ENCODE peak calls at places on chromosomes 4 and X, in five cellular contexts. D is tibial artery, L is lower lobe of right lung, X is heart left ventricle, J is A549. O is an unnamed sample. For H3K4me1, the result is how much of the 10 kb centered on the place peaks cover.

GRCh38 chr4:146522862-146523205 is 1.1 kb upstream of the SLC10A7 start:
- DNase-seq in D (no peak), L (no peak), X (no peak), J (peak), O (no peak)

GRCh38 chr4:105895609-105896460 is 564 bp downstream of the NPNT start:
- DNase-seq in D (peak), L (peak), X (peak), J (peak), O (no peak)

GRCh38 chr4:121514443-121514842 is 133.6 kb upstream of the QRFPR start:
- DNase-seq in D (no peak), L (no peak), X (no peak), J (no peak), O (no peak)

GRCh38 chrX:126170715-126171114 is 4.6 kb upstream of the DCAF12L2 start:
- DNase-seq in D (no peak), L (no peak), X (no peak), J (no peak), O (no peak)

GRCh38 chr4:87005690-87006461 is 71.1 kb downstream of the AFF1 start:
- DNase-seq in D (no peak), L (no peak), X (no peak), J (no peak), O (no peak)

GRCh38 chr4:23171971-23172370 is 479.2 kb downstream of the GBA3 start:
- DNase-seq in D (no peak), L (no peak), X (no peak), J (no peak), O (no peak)

GRCh38 chr4:10703146-10703545 is 18.6 kb upstream of the CLNK start:
- DNase-seq in D (no peak), L (no peak), X (no peak), J (no peak), O (no peak)

GRCh38 chr4:40438384-40439026 is 103.4 kb downstream of the CHRNA9 start:
- DNase-seq in D (no peak), L (no peak), X (no peak), J (no peak), O (no peak)

GRCh38 chr4:15738877-15739276 is 36.0 kb downstream of the BST1 start:
- DNase-seq in D (no peak), L (no peak), X (no peak), J (no peak), O (no peak)

GRCh38 chrX:48487362-48487785 is 11.4 kb downstream of the FTSJ1 start:
- DNase-seq in D (no peak), L (no peak), X (no peak), J (no peak), O (no peak)

GRCh38 chr4:99808260-99808857 is 8.3 kb upstream of the DAPP1 start:
- DNase-seq in D (peak), L (peak), X (no peak), J (peak), O (peak)

GRCh38 chr4:113080050-113080449 is 30.6 kb downstream of the ANK2 start:
- DNase-seq in D (no peak), L (no peak), X (no peak), J (peak), O (no peak)

GRCh38 chrX:124289443-124289842 is 43.0 kb upstream of the TEX13D start:
- DNase-seq in D (no peak), L (no peak), X (no peak), J (no peak), O (no peak)

GRCh38 chr4:118765399-118765798 is 70.5 kb downstream of the SEC24D start:
- DNase-seq in D (no peak), L (no peak), X (no peak), J (peak), O (peak)

GRCh38 chrX:23344904-23345271 is 10.2 kb downstream of the PTCHD1 start:
- DNase-seq in D (no peak), L (no peak), X (no peak), J (no peak), O (no peak)

GRCh38 chr4:57020467-57021101 is 41.9 kb downstream of the POLR2B start:
- DNase-seq in D (no peak), L (no peak), X (no peak), J (no peak), O (no peak)

GRCh38 chr4:182225257-182225852 is 17.8 kb upstream of the TENM3 start:
- DNase-seq in D (no peak), L (no peak), X (no peak), J (no peak), O (no peak)

GRCh38 chr4:8597791-8598190 is 5.2 kb downstream of the CPZ start:
- DNase-seq in D (no peak), L (no peak), X (no peak), J (no peak), O (no peak)

DNA sequence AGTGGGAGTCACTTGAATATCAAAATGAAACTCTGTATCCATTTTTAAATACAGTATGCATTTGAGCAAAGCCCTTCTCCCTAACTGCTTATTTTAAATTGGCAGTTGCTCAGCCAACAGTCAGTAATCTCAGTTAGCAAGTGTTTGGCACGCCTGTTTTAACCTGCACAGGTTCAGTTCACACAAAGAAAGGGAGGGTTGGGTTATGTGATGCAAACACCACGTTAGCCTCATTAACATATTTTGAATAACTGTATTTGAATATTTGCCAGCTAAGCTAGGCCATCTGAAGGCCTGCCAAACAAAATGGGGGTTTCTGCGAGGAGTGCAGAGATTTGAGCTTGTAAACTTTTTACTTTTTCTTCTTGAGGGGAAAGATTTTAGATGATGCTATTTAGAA is 19.8 kb downstream of the GAB1 start:
- DNase-seq in D (no peak), L (no peak), X (no peak), J (no peak), O (no peak)
- H3K4me1 ChIP-seq in D (half or more), L (half or more), X (half or more), J (under half), O (half or more)

GRCh38 chrX:427812-428725 is 41.4 kb upstream of the PPP2R3B start:
- DNase-seq in D (no peak), L (peak), X (no peak), J (peak), O (no peak)
- TF ChIP-seq CTCF in D (no peak), L (no peak), X (no peak), J (peak), O (no peak)

DNA sequence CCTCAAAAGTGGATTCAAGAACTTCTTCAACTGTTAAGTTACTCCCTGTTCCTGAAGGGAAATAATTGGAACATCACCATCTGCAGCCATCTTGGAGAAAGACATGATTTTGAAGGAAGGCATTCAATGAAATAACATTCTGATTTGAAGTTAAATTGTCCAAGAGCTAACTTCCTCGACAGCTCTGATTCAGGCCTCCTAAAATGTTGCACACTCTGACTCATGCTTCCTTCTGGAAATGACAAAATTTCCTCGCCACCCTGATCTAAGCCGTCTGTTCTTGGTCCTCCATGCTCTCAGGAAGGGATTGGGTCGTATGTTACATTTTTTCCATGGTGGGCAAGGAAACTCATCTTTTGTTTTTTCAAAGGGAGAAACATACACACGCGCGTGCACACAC is 496.9 kb upstream of the DIPK2B start:
- DNase-seq in D (no peak), L (no peak), X (peak), J (no peak), O (no peak)
- H3K4me1 ChIP-seq in D (under half), L (under half), X (under half), J (under half), O (under half)

DNA sequence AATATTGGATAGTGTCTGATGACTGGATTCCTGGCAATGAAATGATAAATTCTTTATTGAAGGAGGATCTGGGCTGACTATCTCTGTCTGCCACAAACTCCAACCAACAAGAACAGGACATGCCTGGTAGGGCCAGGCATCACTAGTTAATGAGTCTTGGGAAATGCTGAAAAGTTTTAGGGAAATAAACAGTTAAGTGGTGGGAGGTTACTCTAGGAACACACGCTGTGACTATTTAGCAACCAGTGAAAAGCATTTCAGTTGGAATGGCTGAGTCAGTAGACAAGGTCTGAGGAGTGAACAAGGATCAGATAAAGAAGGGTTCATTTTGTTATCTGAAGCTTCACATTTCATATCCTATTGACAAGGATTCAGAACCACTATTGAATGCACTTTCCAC is 394.9 kb upstream of the BOD1L1 start:
- DNase-seq in D (no peak), L (no peak), X (no peak), J (no peak), O (no peak)
- TF ChIP-seq CTCF in D (no peak), L (no peak), X (no peak), J (no peak), O (no peak)

GRCh38 chr4:123449362-123449761 is 52.8 kb downstream of the SPRY1 start:
- DNase-seq in D (no peak), L (no peak), X (no peak), J (no peak), O (no peak)

GRCh38 chr4:123446791-123447474 is 50.3 kb downstream of the SPRY1 start:
- DNase-seq in D (no peak), L (no peak), X (no peak), J (no peak), O (no peak)

GRCh38 chr4:123450393-123450792 is 53.8 kb downstream of the SPRY1 start:
- DNase-seq in D (no peak), L (no peak), X (no peak), J (no peak), O (no peak)

GRCh38 chr4:123452585-123452984 is 56.0 kb downstream of the SPRY1 start:
- DNase-seq in D (peak), L (peak), X (no peak), J (no peak), O (peak)

DNA sequence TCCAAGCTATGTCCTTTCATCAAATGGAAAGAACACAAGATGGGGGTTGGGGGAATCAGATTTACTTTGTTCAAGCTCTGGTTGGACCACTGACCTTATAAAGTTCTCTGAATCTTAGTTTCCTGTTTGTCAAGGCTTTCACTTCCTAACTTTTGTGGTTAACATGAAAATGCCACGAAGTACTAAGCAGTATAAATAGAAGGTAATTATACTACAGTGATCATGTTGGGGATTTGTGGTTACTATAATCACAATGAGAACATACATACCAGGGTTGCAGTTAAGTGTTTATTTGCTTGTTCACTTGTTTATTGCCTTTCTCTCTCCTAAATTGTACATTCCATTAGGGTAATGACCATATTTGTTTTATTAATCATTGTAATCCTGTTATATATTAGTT is 53.2 kb downstream of the SPRY1 start:
- DNase-seq in D (no peak), L (no peak), X (no peak), J (no peak), O (no peak)
- H3K4me1 ChIP-seq in D (under half), L (under half), X (under half), J (under half), O (under half)

DNA sequence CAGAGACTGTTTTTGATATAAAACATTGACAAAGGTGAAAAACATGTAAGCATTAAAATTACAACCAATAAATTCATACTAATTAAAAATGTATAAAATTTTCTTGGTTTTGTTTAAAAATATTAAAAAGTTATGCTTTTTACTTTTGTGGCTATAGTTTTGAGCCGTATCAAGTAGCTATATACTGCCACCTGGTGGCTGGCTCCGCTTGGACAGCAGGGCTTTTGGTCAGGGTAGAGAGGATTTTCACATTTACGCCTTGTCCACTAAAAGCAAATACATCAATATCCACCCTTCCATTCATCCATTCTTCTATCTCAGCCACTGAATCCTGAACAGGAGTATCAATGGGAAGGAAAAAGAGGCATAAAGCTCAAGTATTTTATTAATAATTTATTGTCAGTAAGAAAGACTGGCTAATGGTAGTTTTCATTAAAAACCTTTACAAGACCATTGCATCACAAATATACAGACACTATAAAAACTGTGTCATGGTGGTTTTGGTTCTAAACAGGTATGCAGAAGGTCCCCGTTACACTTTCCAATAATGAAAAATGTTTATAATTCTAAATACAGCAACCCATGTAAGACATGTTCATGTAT is 32.1 kb upstream of the MTNR1A start:
- DNase-seq in D (peak), L (peak), X (peak), J (peak), O (peak)
- TF ChIP-seq CTCF in D (peak), L (peak), X (peak), J (peak), O (peak)

DNA sequence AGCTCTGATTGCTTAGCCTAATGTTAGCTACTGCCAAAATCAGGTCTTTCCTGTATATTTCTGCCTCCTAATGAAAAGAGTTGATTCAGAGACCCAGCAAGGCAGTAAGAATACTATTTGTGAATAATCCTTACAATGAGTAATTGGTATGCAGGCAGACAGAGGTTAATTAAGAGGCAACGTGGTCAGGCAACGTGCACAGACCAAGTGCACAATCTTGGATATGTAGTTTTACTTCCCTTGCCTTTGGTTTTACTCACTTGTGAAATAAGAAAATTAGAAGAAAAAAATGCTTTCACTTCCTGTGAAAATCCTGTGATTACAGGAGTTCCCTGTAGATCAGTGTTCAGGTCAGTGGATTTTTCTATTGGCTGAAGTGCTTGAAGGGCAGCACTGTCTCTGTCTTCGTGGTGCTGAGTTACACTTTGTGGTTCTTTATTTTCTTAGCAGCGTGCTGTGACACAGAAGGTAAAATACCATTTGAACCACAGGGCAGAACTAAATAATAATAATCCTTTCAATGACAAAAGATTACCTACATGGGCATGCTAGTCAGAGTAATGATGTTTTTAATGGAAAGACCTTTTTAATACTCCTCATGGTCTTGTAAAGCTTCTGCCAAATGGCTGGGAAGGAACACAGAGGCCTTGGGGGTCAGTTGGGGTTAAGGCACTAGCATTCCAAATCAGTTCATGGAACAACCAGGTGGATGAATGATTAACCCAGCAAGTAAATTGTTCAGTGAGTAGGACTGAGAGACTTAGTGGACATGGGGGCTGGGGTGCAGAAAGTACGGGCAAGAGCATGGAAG is 430.9 kb downstream of the MAPK10 start:
- DNase-seq in D (no peak), L (no peak), X (no peak), J (no peak), O (no peak)
- H3K4me1 ChIP-seq in D (under half), L (under half), X (half or more), J (under half), O (half or more)

DNA sequence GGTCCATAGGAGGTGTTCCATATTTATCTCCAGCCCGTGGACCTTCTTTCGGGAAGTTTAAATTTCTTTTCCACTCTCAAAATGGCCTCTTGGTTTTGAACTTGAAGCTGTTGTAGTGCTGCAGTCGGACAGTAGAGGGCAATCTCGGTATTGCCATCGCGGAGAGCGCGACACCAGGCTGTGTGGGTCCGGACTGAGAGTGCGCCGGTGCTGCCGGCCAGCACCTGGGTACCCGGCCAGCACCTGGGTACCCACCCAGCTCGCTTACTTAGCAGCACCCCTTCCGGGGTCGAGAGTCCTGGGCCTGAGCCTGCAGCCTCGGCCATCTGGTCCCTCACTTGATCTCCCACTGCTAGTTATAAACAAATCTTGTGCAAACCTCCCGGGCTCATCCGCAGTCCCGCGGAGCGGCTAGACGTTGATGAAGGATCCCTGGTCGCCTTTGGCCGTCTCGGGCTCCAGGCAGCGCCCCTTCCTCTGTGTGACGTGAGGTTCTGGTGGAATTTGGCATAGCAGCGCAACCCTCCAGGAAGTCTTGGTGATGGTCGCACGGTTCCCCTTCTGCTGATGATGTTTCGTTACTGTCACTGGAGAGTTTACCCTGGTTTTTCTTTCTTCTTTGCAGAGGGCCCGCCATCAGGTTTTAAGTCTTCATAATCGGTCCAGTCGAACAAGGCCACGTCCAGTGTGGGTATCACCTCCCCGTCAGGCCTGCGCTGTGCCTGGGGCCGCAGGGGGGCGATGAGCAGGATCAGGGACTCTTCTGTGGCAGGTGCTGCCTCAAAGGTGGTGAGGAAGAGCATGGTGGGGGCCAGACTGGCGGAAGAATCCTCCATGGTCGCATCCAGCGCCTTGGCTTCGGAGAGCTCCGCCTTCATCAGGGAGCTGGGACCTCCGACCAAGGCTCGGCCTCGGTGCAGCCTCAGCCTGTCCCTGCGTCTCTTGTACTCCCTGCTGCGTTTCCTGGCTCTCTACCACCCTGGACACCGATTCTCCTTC is 17.8 kb downstream of the FAM9A start:
- DNase-seq in D (no peak), L (no peak), X (no peak), J (peak), O (peak)
- TF ChIP-seq CTCF in D (no peak), L (peak), X (peak), J (peak), O (peak)

DNA sequence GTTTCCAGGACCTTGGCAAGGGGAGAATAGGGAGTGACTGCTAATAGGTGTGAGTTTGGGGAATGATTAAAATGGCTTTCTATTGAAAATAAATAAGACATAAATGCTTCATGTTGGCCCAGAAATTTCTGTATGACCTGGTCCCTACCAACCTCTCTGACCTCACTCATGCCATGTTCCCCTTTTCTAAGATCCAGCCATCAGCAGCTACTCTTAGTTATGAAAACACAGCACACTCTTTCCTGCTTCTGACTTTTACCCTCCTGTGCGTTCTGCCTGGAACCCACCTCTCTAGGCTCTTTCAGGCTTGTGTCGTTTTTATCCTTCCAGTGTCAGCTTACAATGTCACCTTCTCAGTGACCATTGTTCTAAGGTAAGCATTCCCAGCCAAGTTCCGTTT is 14.8 kb upstream of the CXCL5 start:
- DNase-seq in D (no peak), L (no peak), X (no peak), J (no peak), O (no peak)
- H3K4me1 ChIP-seq in D (under half), L (under half), X (under half), J (under half), O (under half)